ENCODE peak calls at places on chromosomes 7 and 10, in four cellular contexts. One of them, this sample, is unnamed.

GRCh38 chr7:47852330-47853245 is 95.7 kb downstream of the PKD1L1 start:
- DNase-seq in psoas muscle: no peak
- DNase-seq in Calu3: peak
- DNase-seq in AG10803: no peak
- DNase-seq in this sample: peak

GRCh38 chr7:134779741-134780065 is 269 bp downstream of the CALD1 start:
- DNase-seq in psoas muscle: no peak
- DNase-seq in Calu3: no peak
- DNase-seq in AG10803: no peak
- DNase-seq in this sample: no peak

GRCh38 chr7:150432915-150433892 is 17.2 kb upstream of the GIMAP8 start:
- DNase-seq in psoas muscle: no peak
- DNase-seq in Calu3: no peak
- DNase-seq in AG10803: no peak
- DNase-seq in this sample: no peak

GRCh38 chr7:38561166-38561565 is 70.0 kb downstream of the AMPH start:
- DNase-seq in psoas muscle: no peak
- DNase-seq in Calu3: no peak
- DNase-seq in AG10803: peak
- DNase-seq in this sample: peak

GRCh38 chr7:121330053-121330833 is 1.4 kb downstream of the WNT16 start:
- DNase-seq in psoas muscle: no peak
- DNase-seq in Calu3: no peak
- DNase-seq in AG10803: peak
- DNase-seq in this sample: no peak

GRCh38 chr10:14439451-14440259 is 108.9 kb upstream of the FRMD4A start:
- DNase-seq in psoas muscle: no peak
- DNase-seq in Calu3: no peak
- DNase-seq in AG10803: peak
- DNase-seq in this sample: peak

GRCh38 chr7:131948434-131949053 is 392.1 kb upstream of the PODXL start:
- DNase-seq in psoas muscle: peak
- DNase-seq in Calu3: no peak
- DNase-seq in AG10803: peak
- DNase-seq in this sample: peak

GRCh38 chr10:71212249-71213126 is at the start of gene UNC5B:
- DNase-seq in psoas muscle: peak
- DNase-seq in Calu3: peak
- DNase-seq in AG10803: peak
- DNase-seq in this sample: peak

GRCh38 chr10:68327889-68328786 is 3.7 kb upstream of the HNRNPH3 start:
- DNase-seq in psoas muscle: no peak
- DNase-seq in Calu3: no peak
- DNase-seq in AG10803: peak
- DNase-seq in this sample: peak

GRCh38 chr7:154571772-154572171 is 431.2 kb downstream of the PAXIP1 start:
- DNase-seq in psoas muscle: no peak
- DNase-seq in Calu3: no peak
- DNase-seq in AG10803: no peak
- DNase-seq in this sample: no peak

GRCh38 chr7:96246972-96247371 is 74.9 kb downstream of the SLC25A13 start:
- DNase-seq in psoas muscle: no peak
- DNase-seq in Calu3: no peak
- DNase-seq in AG10803: no peak
- DNase-seq in this sample: no peak

GRCh38 chr10:1509003-1509402 is 228.3 kb downstream of the ADARB2 start:
- DNase-seq in psoas muscle: no peak
- DNase-seq in Calu3: no peak
- DNase-seq in AG10803: no peak
- DNase-seq in this sample: no peak

GRCh38 chr10:59470570-59470969 is 108.2 kb upstream of the FAM13C start:
- DNase-seq in psoas muscle: no peak
- DNase-seq in Calu3: no peak
- DNase-seq in AG10803: no peak
- DNase-seq in this sample: no peak

GRCh38 chr7:141231018-141231792 is 157.3 kb downstream of the TMEM178B start:
- DNase-seq in psoas muscle: no peak
- DNase-seq in Calu3: peak
- DNase-seq in AG10803: peak
- DNase-seq in this sample: peak

GRCh38 chr10:38979535-38979934 is 885.4 kb downstream of the ZNF37A start:
- DNase-seq in psoas muscle: no peak
- DNase-seq in Calu3: no peak
- DNase-seq in AG10803: no peak
- DNase-seq in this sample: no peak

GRCh38 chr10:24617771-24618396 is 105.8 kb downstream of the ARHGAP21 start:
- DNase-seq in psoas muscle: peak
- DNase-seq in Calu3: peak
- DNase-seq in AG10803: peak
- DNase-seq in this sample: peak

GRCh38 chr7:147722119-147722518 is 868.4 kb upstream of the C7orf33 start:
- DNase-seq in psoas muscle: no peak
- DNase-seq in Calu3: no peak
- DNase-seq in AG10803: no peak
- DNase-seq in this sample: no peak

GRCh38 chr7:1645071-1646015 is 24.7 kb upstream of the ELFN1 start:
- DNase-seq in psoas muscle: no peak
- DNase-seq in Calu3: no peak
- DNase-seq in AG10803: no peak
- DNase-seq in this sample: no peak

GRCh38 chr10:113139695-113140094 is 189.6 kb downstream of the TCF7L2 start:
- DNase-seq in psoas muscle: no peak
- DNase-seq in Calu3: no peak
- DNase-seq in AG10803: peak
- DNase-seq in this sample: peak
- TF ChIP-seq CTCF in psoas muscle: no peak
- TF ChIP-seq CTCF in Calu3: no peak
- TF ChIP-seq CTCF in AG10803: peak
- TF ChIP-seq CTCF in this sample: peak

GRCh38 chr10:101050206-101051069 is 11.4 kb upstream of the KAZALD1 start:
- DNase-seq in psoas muscle: peak
- DNase-seq in Calu3: peak
- DNase-seq in AG10803: peak
- DNase-seq in this sample: peak
- TF ChIP-seq CTCF in psoas muscle: peak
- TF ChIP-seq CTCF in Calu3: peak
- TF ChIP-seq CTCF in AG10803: peak
- TF ChIP-seq CTCF in this sample: peak

GRCh38 chr7:34850681-34851080 is 186.6 kb downstream of the DPY19L1 start:
- DNase-seq in psoas muscle: no peak
- DNase-seq in Calu3: no peak
- DNase-seq in AG10803: no peak
- DNase-seq in this sample: no peak
- TF ChIP-seq CTCF in psoas muscle: no peak
- TF ChIP-seq CTCF in Calu3: no peak
- TF ChIP-seq CTCF in AG10803: no peak
- TF ChIP-seq CTCF in this sample: no peak

GRCh38 chr10:91635401-91636400 is 2.8 kb upstream of the PPP1R3C start:
- DNase-seq in psoas muscle: no peak
- DNase-seq in Calu3: peak
- DNase-seq in AG10803: peak
- DNase-seq in this sample: peak
- TF ChIP-seq CTCF in psoas muscle: peak
- TF ChIP-seq CTCF in Calu3: no peak
- TF ChIP-seq CTCF in AG10803: peak
- TF ChIP-seq CTCF in this sample: peak

GRCh38 chr10:33289776-33290175 is 44.7 kb downstream of the NRP1 start:
- DNase-seq in psoas muscle: no peak
- DNase-seq in Calu3: no peak
- DNase-seq in AG10803: no peak
- DNase-seq in this sample: no peak

GRCh38 chr10:33293081-33293480 is 41.4 kb downstream of the NRP1 start:
- DNase-seq in psoas muscle: no peak
- DNase-seq in Calu3: no peak
- DNase-seq in AG10803: peak
- DNase-seq in this sample: no peak

GRCh38 chr10:33293531-33294170 is 40.8 kb downstream of the NRP1 start:
- DNase-seq in psoas muscle: no peak
- DNase-seq in Calu3: no peak
- DNase-seq in AG10803: peak
- DNase-seq in this sample: no peak

GRCh38 chr10:33290286-33291052 is 44.0 kb downstream of the NRP1 start:
- DNase-seq in psoas muscle: no peak
- DNase-seq in Calu3: peak
- DNase-seq in AG10803: no peak
- DNase-seq in this sample: no peak

GRCh38 chr10:33291053-33291592 is 43.3 kb downstream of the NRP1 start:
- DNase-seq in psoas muscle: no peak
- DNase-seq in Calu3: no peak
- DNase-seq in AG10803: peak
- DNase-seq in this sample: peak
- TF ChIP-seq CTCF in psoas muscle: no peak
- TF ChIP-seq CTCF in Calu3: no peak
- TF ChIP-seq CTCF in AG10803: no peak
- TF ChIP-seq CTCF in this sample: no peak

GRCh38 chr7:32427769-32428291 is 62.4 kb downstream of the LSM5 start:
- DNase-seq in psoas muscle: peak
- DNase-seq in Calu3: peak
- DNase-seq in AG10803: peak
- DNase-seq in this sample: peak
- TF ChIP-seq CTCF in psoas muscle: peak
- TF ChIP-seq CTCF in Calu3: peak
- TF ChIP-seq CTCF in AG10803: peak
- TF ChIP-seq CTCF in this sample: peak

GRCh38 chr10:79067241-79068202 is 1.2 kb upstream of the ZMIZ1 start:
- DNase-seq in psoas muscle: peak
- DNase-seq in Calu3: peak
- DNase-seq in AG10803: peak
- DNase-seq in this sample: peak

GRCh38 chr10:79066460-79067240 is 2.1 kb upstream of the ZMIZ1 start:
- DNase-seq in psoas muscle: no peak
- DNase-seq in Calu3: peak
- DNase-seq in AG10803: peak
- DNase-seq in this sample: peak

GRCh38 chr10:79068562-79069324 is at the start of gene ZMIZ1:
- DNase-seq in psoas muscle: peak
- DNase-seq in Calu3: peak
- DNase-seq in AG10803: peak
- DNase-seq in this sample: peak

GRCh38 chr10:79069325-79070090 is 742 bp downstream of the ZMIZ1 start:
- DNase-seq in psoas muscle: peak
- DNase-seq in Calu3: peak
- DNase-seq in AG10803: peak
- DNase-seq in this sample: no peak

DNA sequence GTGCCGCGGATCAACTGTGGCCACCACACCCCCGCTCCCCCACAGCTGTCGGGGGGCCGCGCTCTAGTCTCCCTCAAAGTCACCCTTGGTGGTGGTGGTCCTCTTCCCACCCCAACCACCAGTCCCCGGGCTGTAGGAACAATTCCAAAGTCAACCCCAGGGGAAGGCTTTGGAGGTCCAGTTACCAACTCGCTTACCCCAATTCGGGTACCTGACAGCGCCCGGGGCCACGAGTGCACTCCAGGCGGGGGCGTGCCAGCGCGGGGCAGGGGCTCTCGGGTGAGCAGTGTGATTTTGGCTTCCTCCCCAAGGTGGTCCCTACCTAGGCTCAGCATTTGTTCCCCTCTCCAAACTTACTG is 584 bp upstream of the ZMIZ1 start:
- DNase-seq in psoas muscle: peak
- DNase-seq in Calu3: peak
- DNase-seq in AG10803: no peak
- DNase-seq in this sample: no peak
- TF ChIP-seq CTCF in psoas muscle: no peak
- TF ChIP-seq CTCF in Calu3: peak
- TF ChIP-seq CTCF in AG10803: no peak
- TF ChIP-seq CTCF in this sample: no peak

GRCh38 chr7:3399858-3400257 is 98.8 kb downstream of the SDK1 start:
- DNase-seq in psoas muscle: no peak
- DNase-seq in Calu3: peak
- DNase-seq in AG10803: no peak
- DNase-seq in this sample: peak
- TF ChIP-seq CTCF in psoas muscle: no peak
- TF ChIP-seq CTCF in Calu3: peak
- TF ChIP-seq CTCF in AG10803: no peak
- TF ChIP-seq CTCF in this sample: peak

DNA sequence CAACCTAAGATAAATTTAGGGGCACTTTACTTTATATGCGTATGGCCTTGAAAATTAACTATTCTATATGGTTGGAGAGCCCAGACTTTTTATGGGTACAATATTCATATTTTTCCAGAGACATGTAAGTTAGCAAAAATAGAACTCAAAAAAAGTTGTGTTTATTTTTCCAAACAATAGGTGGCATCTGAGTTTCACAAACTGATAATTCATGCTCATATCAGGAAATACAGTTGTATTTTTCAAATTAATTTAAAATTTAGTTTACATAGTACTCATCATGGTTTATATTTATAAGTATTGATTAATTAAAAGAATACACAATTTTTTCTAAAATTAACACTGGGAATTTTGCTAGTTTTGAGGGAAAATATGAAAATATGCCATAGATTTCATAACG is 34.6 kb downstream of the ANKRD7 start:
- DNase-seq in psoas muscle: no peak
- DNase-seq in Calu3: no peak
- DNase-seq in AG10803: no peak
- DNase-seq in this sample: no peak
- TF ChIP-seq CTCF in psoas muscle: no peak
- TF ChIP-seq CTCF in Calu3: no peak
- TF ChIP-seq CTCF in AG10803: no peak
- TF ChIP-seq CTCF in this sample: no peak

This sample was measured in fibroblast of mammary gland.